ENCODE peak calls at places on chromosome X, in four cellular contexts. W, J, H and G are unnamed samples. For H3K4me1 and H3K27me3, the result is how much of the 10 kb centered on the place peaks cover.

GRCh38 chrX:86148024-86148511 is at the start of gene DACH2:
- DNase-seq in J (peak), W (peak), H (peak), G (peak)

GRCh38 chrX:119105826-119106225 is 21.8 kb downstream of the KIAA1210 start:
- DNase-seq in W (no peak), J (peak), H (no peak), G (no peak)

GRCh38 chrX:41542151-41542935 is 95.2 kb downstream of the NYX start:
- DNase-seq in J (peak), W (no peak), H (peak), G (no peak)

GRCh38 chrX:57121162-57121741 is at the start of gene SPIN2B:
- DNase-seq in J (peak), W (peak), H (peak), G (peak)

GRCh38 chrX:22126311-22126710 is 94.2 kb downstream of the PHEX start:
- DNase-seq in W (no peak), H (no peak), J (no peak), G (no peak)

GRCh38 chrX:140944710-140945109 is 57.7 kb upstream of the SPANXB1 start:
- DNase-seq in J (no peak), H (no peak), W (no peak), G (no peak)

GRCh38 chrX:140817943-140818342 is 108.4 kb downstream of the LINC00632 start:
- DNase-seq in W (no peak), H (peak), J (peak), G (no peak)

GRCh38 chrX:11704725-11705495 is 39.2 kb upstream of the ARHGAP6 start:
- DNase-seq in J (peak), H (no peak), W (no peak), G (no peak)

GRCh38 chrX:15475021-15475420 is 18.1 kb downstream of the PIR start:
- DNase-seq in W (no peak), H (no peak), J (peak), G (no peak)

GRCh38 chrX:37701588-37701987 is 16.0 kb downstream of the XK start:
- DNase-seq in J (no peak), W (no peak), H (no peak), G (no peak)

DNA sequence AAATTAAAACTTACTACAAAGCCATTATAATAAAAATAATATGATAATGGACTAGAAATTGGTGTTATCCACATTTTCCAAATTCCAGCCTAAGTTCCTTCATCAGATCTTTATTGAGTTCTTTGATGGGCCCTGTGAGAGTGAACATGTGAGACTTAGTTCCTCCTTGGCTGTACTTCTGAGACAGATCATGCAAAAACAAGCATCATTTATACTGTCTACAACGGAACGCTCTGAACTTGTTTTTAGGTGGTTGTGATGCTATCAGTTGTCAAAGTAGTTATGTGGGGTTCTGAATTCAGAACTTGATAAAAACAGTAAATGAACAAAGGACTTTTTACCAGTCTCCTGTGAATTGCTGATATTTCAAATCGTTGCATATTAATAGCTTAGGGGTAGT is 48.9 kb downstream of the JADE3 start:
- DNase-seq in W (no peak), J (no peak), H (no peak), G (no peak)
- H3K4me1 ChIP-seq in W (under half), J (under half), H (under half), G (under half)

DNA sequence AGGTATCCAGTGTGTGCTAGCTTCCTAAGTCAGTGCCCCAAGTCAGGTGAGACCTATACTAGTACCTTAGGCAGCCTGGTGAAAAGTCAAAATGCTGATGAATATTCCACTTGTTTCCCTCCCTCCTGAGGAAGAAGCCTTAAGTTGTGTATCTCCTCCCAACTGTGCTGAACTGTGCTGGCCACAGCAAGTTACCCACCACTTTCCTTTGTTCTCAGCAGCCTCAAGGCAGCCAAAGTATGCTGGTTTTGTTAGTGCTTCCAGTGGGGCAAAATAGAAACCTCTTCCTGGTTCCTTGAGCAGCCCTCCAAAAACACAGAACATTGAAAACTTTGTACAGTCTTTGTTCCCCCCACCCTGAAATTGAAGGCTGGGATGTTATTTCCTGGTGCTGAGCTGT is 13.9 kb downstream of the ATG4A start:
- DNase-seq in H (no peak), W (no peak), J (no peak), G (no peak)
- H3K27me3 ChIP-seq in H (under half), W (under half), J (under half), G (under half)

GRCh38 chrX:130083656-130084382 is 26.5 kb downstream of the ELF4 start:
- DNase-seq in H (no peak), W (no peak), J (no peak), G (no peak)
- H3K4me1 ChIP-seq in H (under half), W (under half), J (under half), G (under half)

DNA sequence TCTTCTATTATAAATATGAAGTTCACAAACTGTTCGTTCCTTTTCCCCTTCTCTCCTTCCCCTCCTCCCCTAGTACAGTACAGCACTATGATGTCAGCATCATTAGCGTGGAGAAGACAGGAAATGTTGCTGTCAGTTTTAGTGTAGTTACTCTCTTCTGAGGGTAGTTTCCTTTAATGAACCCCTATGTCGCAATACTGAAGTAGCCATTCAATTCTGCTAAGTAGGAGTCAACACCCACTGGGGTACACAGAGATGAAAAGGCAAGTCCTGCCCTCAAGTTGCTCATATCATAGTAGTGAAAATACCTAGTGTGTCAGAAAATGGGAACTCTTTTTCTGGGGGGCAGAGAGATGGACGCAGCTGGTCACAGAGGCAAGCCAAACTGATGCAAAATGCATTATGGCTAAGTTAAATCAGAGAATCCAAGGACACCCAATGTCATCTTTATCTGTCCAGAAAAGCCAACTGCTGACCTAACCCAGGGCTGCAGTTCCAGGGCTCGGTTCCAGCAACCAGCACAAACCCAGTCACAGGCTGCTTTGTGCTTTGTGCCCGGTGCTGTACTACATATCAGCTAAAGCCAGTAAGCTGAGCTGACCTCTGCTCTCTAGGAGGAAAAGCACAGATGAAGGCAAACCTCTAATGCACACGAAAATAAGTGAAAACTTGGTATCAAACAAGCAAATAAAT is 31.5 kb downstream of the GRIA3 start:
- DNase-seq in H (no peak), W (no peak), J (no peak), G (no peak)
- H3K27me3 ChIP-seq in H (under half), W (under half), J (under half), G (under half)